ENCODE peak calls at places on chromosome 9, in four cellular contexts. O, Z, E and H are unnamed samples.
A peak's percentile ranks its signal among the peaks of the same experiment; 100 is the strongest.

GRCh38 chr9:121440265-121440664 is 59.4 kb downstream of the GGTA1 start:
- DNase-seq in O (peak; percentile 39), Z (no peak), E (no peak), H (no peak)

GRCh38 chr9:111037744-111038335 is 430 bp downstream of the LPAR1 start:
- DNase-seq in O (peak; percentile 6), Z (no peak), E (peak; percentile 60), H (peak; percentile 47)

GRCh38 chr9:77944556-77945261 is 86.9 kb downstream of the GNAQ start:
- DNase-seq in O (no peak), Z (no peak), E (no peak), H (no peak)

GRCh38 chr9:133708770-133709611 is 29.2 kb downstream of the SARDH start:
- DNase-seq in O (no peak), Z (no peak), E (no peak), H (no peak)

GRCh38 chr9:112333639-112334318 is 360 bp upstream of the PTBP3 start:
- DNase-seq in O (peak; percentile 90), Z (peak; percentile 57), E (peak; percentile 94), H (peak; percentile 92)

GRCh38 chr9:96758845-96759673 is 18.8 kb downstream of the ZNF510 start:
- DNase-seq in O (no peak), Z (no peak), E (no peak), H (no peak)

GRCh38 chr9:129567842-129568559 is 52.9 kb downstream of the C9orf50 start:
- DNase-seq in O (peak; percentile 75), Z (no peak), E (peak; percentile 24), H (no peak)

GRCh38 chr9:21568484-21568883 is 86.4 kb upstream of the IFNE start:
- DNase-seq in O (no peak), Z (no peak), E (no peak), H (no peak)

GRCh38 chr9:76887951-76888350 is 18.0 kb downstream of the PRUNE2 start:
- DNase-seq in O (no peak), Z (no peak), E (no peak), H (no peak)

GRCh38 chr9:131706608-131706970 is 33.3 kb downstream of the RAPGEF1 start:
- DNase-seq in O (peak; percentile 74), Z (no peak), E (no peak), H (no peak)

GRCh38 chr9:16414451-16414850 is 456.0 kb downstream of the BNC2 start:
- DNase-seq in O (no peak), Z (no peak), E (no peak), H (no peak)

GRCh38 chr9:36053971-36054370 is 17.3 kb downstream of the RECK start:
- DNase-seq in O (peak; percentile 16), Z (no peak), E (no peak), H (no peak)

GRCh38 chr9:89519393-89519805 is 21.5 kb upstream of the SEMA4D start:
- DNase-seq in O (peak; percentile 26), Z (no peak), E (no peak), H (no peak)

GRCh38 chr9:35000535-35001284 is 11.2 kb downstream of the DNAJB5 start:
- DNase-seq in O (no peak), Z (no peak), E (no peak), H (no peak)

GRCh38 chr9:133380734-133381133 is 4.6 kb downstream of the STKLD1 start:
- DNase-seq in O (no peak), Z (no peak), E (no peak), H (no peak)

GRCh38 chr9:2216591-2216990 is 201.4 kb downstream of the SMARCA2 start:
- DNase-seq in O (no peak), Z (no peak), E (no peak), H (no peak)

GRCh38 chr9:18421391-18421790 is 52.6 kb upstream of the ADAMTSL1 start:
- DNase-seq in O (no peak), Z (no peak), E (no peak), H (no peak)

GRCh38 chr9:13131396-13131795 is 148.1 kb downstream of the MPDZ start:
- DNase-seq in O (no peak), Z (no peak), E (no peak), H (no peak)

GRCh38 chr9:77375956-77376532 is 198.7 kb downstream of the VPS13A start:
- DNase-seq in O (no peak), Z (no peak), E (no peak), H (no peak)

GRCh38 chr9:19231126-19232035 is 888 bp downstream of the DENND4C start:
- DNase-seq in O (no peak), Z (no peak), E (no peak), H (no peak)

GRCh38 chr9:124860582-124861341 is 995 bp downstream of the RPL35 start:
- DNase-seq in O (no peak), Z (no peak), E (no peak), H (no peak)

GRCh38 chr9:124857533-124858162 is 4.1 kb downstream of the RPL35 start:
- DNase-seq in O (no peak), Z (no peak), E (no peak), H (no peak)

GRCh38 chr9:124859803-124860581 is 1.8 kb downstream of the RPL35 start:
- DNase-seq in O (no peak), Z (no peak), E (no peak), H (no peak)

GRCh38 chr9:124855944-124856773 is 2.9 kb downstream of the WDR38 start:
- DNase-seq in O (peak; percentile 59), Z (no peak), E (no peak), H (no peak)

GRCh38 chr9:124858330-124859046 is 3.3 kb downstream of the RPL35 start:
- DNase-seq in O (no peak), Z (no peak), E (no peak), H (no peak)
- TF ChIP-seq CTCF in O (no peak), Z (no peak), E (no peak), H (no peak)

GRCh38 chr9:95373765-95374435 is 56.4 kb upstream of the FANCC start:
- DNase-seq in O (no peak), Z (no peak), E (no peak), H (no peak)
- TF ChIP-seq CTCF in O (no peak), Z (no peak), E (no peak), H (no peak)

GRCh38 chr9:82467478-82467877 is 478.9 kb downstream of the SPATA31D1 start:
- DNase-seq in O (no peak), Z (no peak), E (no peak), H (no peak)

GRCh38 chr9:82466616-82467251 is 478.2 kb downstream of the SPATA31D1 start:
- DNase-seq in O (peak; percentile 13), Z (no peak), E (peak; percentile 11), H (peak; percentile 25)
- TF ChIP-seq CTCF in O (peak; percentile 73), Z (no peak), E (peak; percentile 59), H (peak; percentile 51)

GRCh38 chr9:5263568-5264218 is 32.5 kb downstream of the INSL4 start:
- DNase-seq in O (peak; percentile 15), Z (no peak), E (no peak), H (no peak)
- TF ChIP-seq CTCF in O (peak; percentile 23), Z (no peak), E (peak; percentile 12), H (peak; percentile 26)

GRCh38 chr9:99027414-99027813 is 77.5 kb upstream of the TGFBR1 start:
- DNase-seq in O (no peak), Z (no peak), E (no peak), H (no peak)

GRCh38 chr9:99024959-99025358 is 80.0 kb upstream of the TGFBR1 start:
- DNase-seq in O (no peak), Z (no peak), E (no peak), H (no peak)

GRCh38 chr9:99025616-99026270 is 79.2 kb upstream of the TGFBR1 start:
- DNase-seq in O (no peak), Z (no peak), E (no peak), H (no peak)

GRCh38 chr9:99026271-99026955 is 78.5 kb upstream of the TGFBR1 start:
- DNase-seq in O (no peak), Z (no peak), E (no peak), H (no peak)

GRCh38 chr9:99026956-99027298 is 78.0 kb upstream of the TGFBR1 start:
- DNase-seq in O (no peak), Z (no peak), E (no peak), H (no peak)
- TF ChIP-seq CTCF in O (no peak), Z (no peak), E (no peak), H (no peak)

DNA sequence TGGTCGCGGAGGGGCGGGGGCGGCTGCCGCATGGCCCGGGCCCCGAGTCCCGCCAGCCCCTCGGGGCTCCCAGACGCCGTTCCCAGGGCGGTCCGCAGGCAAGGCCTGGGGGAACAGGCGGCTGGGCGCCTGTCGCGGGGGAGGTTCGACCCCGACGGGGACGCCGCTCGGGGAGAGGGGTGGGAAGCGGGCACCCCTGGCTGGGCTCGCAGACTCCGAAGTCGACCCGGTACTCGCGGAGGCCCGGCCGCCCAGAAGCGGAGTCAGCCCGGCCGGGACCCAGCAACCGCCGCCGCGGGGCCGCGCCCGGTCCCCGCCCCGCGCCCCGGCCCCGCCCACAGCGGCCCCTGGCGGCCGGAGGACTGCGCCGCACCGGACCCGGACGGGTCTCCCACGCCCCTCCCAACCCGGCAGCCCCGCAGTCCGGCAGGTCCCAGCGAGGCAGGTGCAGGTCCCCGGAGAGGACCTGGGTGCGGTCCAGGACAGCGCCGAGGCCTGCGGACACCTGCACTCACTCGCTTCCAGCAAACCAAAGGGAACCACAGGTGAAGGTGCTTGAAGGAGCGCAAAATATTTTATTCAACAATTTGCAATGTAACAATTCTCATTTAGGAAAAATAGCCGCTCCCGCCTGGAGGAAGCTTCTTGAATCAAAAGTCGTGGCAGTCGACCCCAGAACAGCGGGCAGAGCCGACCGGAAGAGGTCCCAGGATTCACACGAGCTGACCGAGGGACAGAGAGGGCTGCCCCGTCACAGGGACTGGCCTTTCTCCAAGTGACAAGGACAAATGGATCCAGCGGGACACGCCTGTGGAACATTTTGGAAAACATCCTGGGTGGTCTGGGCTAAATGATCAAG is at the start of gene INPP5E:
- DNase-seq in O (peak; percentile 16), Z (peak; percentile 43), E (peak; percentile 91), H (peak; percentile 88)
- TF ChIP-seq CTCF in O (peak; percentile 70), Z (no peak), E (peak; percentile 75), H (peak; percentile 80)

GRCh38 chr9:23153058-23153457 is 673.0 kb downstream of the ELAVL2 start:
- DNase-seq in O (no peak), Z (no peak), E (no peak), H (no peak)
- TF ChIP-seq CTCF in O (no peak), Z (no peak), E (peak; percentile 16), H (no peak)

GRCh38 chr9:99012957-99013512 is 69.3 kb downstream of the COL15A1 start:
- DNase-seq in O (no peak), Z (no peak), E (no peak), H (no peak)
- TF ChIP-seq CTCF in O (no peak), Z (no peak), E (no peak), H (no peak)